ENCODE peak calls at places on chromosomes 16 and 17, in five cellular contexts. K, D, E, S and G are unnamed samples.

GRCh38 chr16:49635009-49635350 is 220.9 kb downstream of the ZNF423 start:
- DNase-seq in K (no peak), E (no peak), S (no peak), D (no peak), G (no peak)

GRCh38 chr16:64132190-64132589 is 989.7 kb downstream of the CDH11 start:
- DNase-seq in D (no peak), S (no peak), E (no peak), K (no peak), G (no peak)

GRCh38 chr16:27174007-27174406 is 29.3 kb upstream of the KDM8 start:
- DNase-seq in S (no peak), E (no peak), K (no peak), D (peak), G (peak)

GRCh38 chr16:30609002-30609927 is 924 bp downstream of the ZNF689 start:
- DNase-seq in E (no peak), D (peak), K (no peak), S (peak), G (peak)

GRCh38 chr17:61307905-61308886 is 91.4 kb upstream of the TBX2 start:
- DNase-seq in K (no peak), S (peak), D (no peak), E (no peak), G (no peak)

GRCh38 chr17:77117415-77117814 is 23.4 kb upstream of the SEC14L1 start:
- DNase-seq in K (no peak), S (no peak), D (no peak), E (no peak), G (no peak)

GRCh38 chr17:17815062-17815406 is 21.8 kb downstream of the SREBF1 start:
- DNase-seq in D (no peak), S (no peak), E (no peak), K (no peak), G (no peak)

GRCh38 chr17:4958102-4958501 is 7.2 kb downstream of the ENO3 start:
- DNase-seq in E (no peak), K (no peak), D (no peak), S (no peak), G (no peak)

GRCh38 chr17:77853208-77853977 is 105.1 kb upstream of the TNRC6C start:
- DNase-seq in S (no peak), E (no peak), D (no peak), K (no peak), G (no peak)

GRCh38 chr16:55661842-55662479 is 6.2 kb downstream of the SLC6A2 start:
- DNase-seq in D (no peak), E (no peak), K (no peak), S (no peak), G (no peak)

GRCh38 chr16:80040413-80040812 is 439.9 kb upstream of the MAF start:
- DNase-seq in K (no peak), D (no peak), E (no peak), S (no peak), G (no peak)

GRCh38 chr17:59618894-59619312 is 792 bp upstream of the CLTC start:
- DNase-seq in K (no peak), S (peak), D (no peak), E (peak), G (no peak)

GRCh38 chr17:42720996-42721583 is 23.8 kb downstream of the EZH1 start:
- DNase-seq in D (peak), S (peak), E (no peak), K (no peak), G (peak)

GRCh38 chr17:43360376-43360738 is 38.4 kb upstream of the ARL4D start:
- DNase-seq in E (no peak), D (peak), K (peak), S (peak), G (peak)

GRCh38 chr16:79286646-79287423 is 313.7 kb downstream of the MAF start:
- DNase-seq in S (no peak), E (peak), D (no peak), K (no peak), G (no peak)

GRCh38 chr16:1299868-1300203 is 9.6 kb upstream of the UBE2I start:
- DNase-seq in D (no peak), S (no peak), K (no peak), E (no peak), G (no peak)

GRCh38 chr17:31908386-31908785 is 6.9 kb upstream of the UTP6 start:
- DNase-seq in K (no peak), E (no peak), D (no peak), S (no peak), G (no peak)

GRCh38 chr17:82299452-82299851 is 18.0 kb downstream of the CD7 start:
- DNase-seq in K (no peak), D (no peak), E (no peak), S (no peak), G (no peak)

GRCh38 chr16:4060823-4061222 is 55.4 kb downstream of the ADCY9 start:
- DNase-seq in K (no peak), D (peak), S (no peak), E (no peak), G (no peak)

GRCh38 chr16:2386990-2387389 is 42.3 kb upstream of the CCNF start:
- DNase-seq in S (no peak), K (no peak), E (no peak), D (no peak), G (peak)

GRCh38 chr17:43713494-43714162 is 45.0 kb downstream of the SOST start:
- DNase-seq in E (no peak), D (no peak), S (peak), K (no peak), G (peak)

GRCh38 chr17:55567240-55568216 is 56.3 kb upstream of the SMIM36 start:
- DNase-seq in D (peak), E (no peak), K (no peak), S (no peak), G (no peak)

GRCh38 chr17:72560303-72561247 is 439.8 kb downstream of the SOX9 start:
- DNase-seq in K (no peak), S (peak), E (no peak), D (peak), G (peak)

GRCh38 chr17:78862073-78863023 is 21.7 kb upstream of the USP36 start:
- DNase-seq in K (peak), D (peak), S (peak), E (peak), G (peak)

GRCh38 chr16:47129755-47130435 is 13.8 kb downstream of the NETO2 start:
- DNase-seq in S (no peak), E (no peak), D (no peak), K (no peak), G (no peak)